ENCODE peak calls at places on chromosome 12, in nine cellular contexts. W is OCI-M1; X is A549; V is thoracic aorta; Y is stimulated activated CD8-positive, alpha-beta memory T cell treated with anti-CD3 and anti-CD28 coated beads, Interleukin-2, amount 100 ng/mL, for 48 hours; H is non-pigmented ciliary epithelial cell; D is LoVo; P is activated CD4-positive, alpha-beta memory T cell treated with anti-CD3 and anti-CD28 coated beads, Interleukin-2, amount 10 ng/mL, durations not matched to agents 7 days and 5 days; I is substantia nigra. E is an unnamed sample.

GRCh38 chr12:117047810-117048584 is 51.2 kb downstream of the TESC start:
- DNase-seq in W (no peak), X (no peak), V (no peak), Y (no peak), H (peak), D (peak), P (no peak), I (no peak), E (no peak)

GRCh38 chr12:31224768-31225448 is 101.0 kb downstream of the SINHCAF start:
- DNase-seq in W (no peak), X (no peak), V (no peak), Y (no peak), H (no peak), D (no peak), P (no peak), I (no peak), E (no peak)

GRCh38 chr12:82034769-82035168 is 275.6 kb upstream of the PPFIA2 start:
- DNase-seq in W (peak), X (no peak), V (no peak), Y (no peak), H (no peak), D (no peak), P (no peak), I (no peak), E (no peak)

GRCh38 chr12:119725523-119725922 is 57.6 kb downstream of the PRKAB1 start:
- DNase-seq in W (no peak), X (no peak), V (no peak), Y (no peak), H (no peak), D (no peak), P (no peak), I (no peak), E (no peak)

GRCh38 chr12:13745100-13745678 is 236.2 kb downstream of the GRIN2B start:
- DNase-seq in W (no peak), X (no peak), V (no peak), Y (no peak), H (no peak), D (no peak), P (no peak), I (no peak), E (no peak)

GRCh38 chr12:132318618-132319033 is 10.8 kb downstream of the GALNT9 start:
- DNase-seq in W (no peak), X (no peak), V (no peak), Y (no peak), H (no peak), D (no peak), P (no peak), I (no peak), E (no peak)

GRCh38 chr12:117881517-117881916 is 87.3 kb downstream of the KSR2 start:
- DNase-seq in W (peak), X (no peak), V (no peak), Y (no peak), H (no peak), D (no peak), P (no peak), I (no peak), E (no peak)

GRCh38 chr12:110860833-110861291 is 14.1 kb downstream of the CCDC63 start:
- DNase-seq in W (no peak), X (no peak), V (no peak), Y (no peak), H (no peak), D (no peak), P (no peak), I (no peak), E (no peak)

GRCh38 chr12:78128236-78128635 is 297.5 kb downstream of the NAV3 start:
- DNase-seq in W (no peak), X (no peak), V (no peak), Y (no peak), H (no peak), D (no peak), P (no peak), I (no peak), E (no peak)

GRCh38 chr12:43883748-43884147 is 47.9 kb downstream of the TMEM117 start:
- DNase-seq in W (no peak), X (no peak), V (no peak), Y (no peak), H (no peak), D (no peak), P (no peak), I (no peak), E (no peak)

GRCh38 chr12:17276196-17276595 is 670.2 kb upstream of the LMO3 start:
- DNase-seq in W (no peak), X (no peak), V (no peak), Y (no peak), H (no peak), D (no peak), P (no peak), I (no peak), E (no peak)

GRCh38 chr12:87807127-87807526 is 222.1 kb downstream of the C12orf50 start:
- DNase-seq in W (peak), X (no peak), V (no peak), Y (no peak), H (no peak), D (no peak), P (no peak), I (no peak), E (no peak)

GRCh38 chr12:27343255-27344000 is 10.8 kb downstream of the BMAL2 start:
- DNase-seq in W (no peak), X (peak), V (no peak), Y (no peak), H (peak), D (peak), P (no peak), I (no peak), E (no peak)

GRCh38 chr12:4215862-4216541 is 57.6 kb upstream of the CCND2 start:
- DNase-seq in W (peak), X (no peak), V (no peak), Y (no peak), H (no peak), D (no peak), P (no peak), I (no peak), E (peak)

GRCh38 chr12:100724071-100724470 is 70.5 kb upstream of the ANO4 start:
- DNase-seq in W (no peak), X (no peak), V (no peak), Y (no peak), H (no peak), D (no peak), P (no peak), I (no peak), E (no peak)

GRCh38 chr12:49296034-49296835 is 1.3 kb downstream of the PRPH start:
- DNase-seq in W (peak), X (peak), V (no peak), Y (peak), H (no peak), D (peak), P (peak), I (no peak), E (peak)